ENCODE peak calls at places on chromosome 3, in eight cellular contexts. N, M, Z, J, H, X, L and R are unnamed samples.

GRCh38 chr3:159971311-159971710 is 17.3 kb upstream of the IL12A start:
- DNase-seq in N (no peak), M (no peak), Z (no peak), J (no peak), H (no peak), X (no peak), L (no peak), R (no peak)

GRCh38 chr3:49813497-49814174 is at the start of gene UBA7:
- DNase-seq in N (no peak), M (peak), Z (peak), J (no peak), H (no peak), X (peak), L (no peak), R (peak)

GRCh38 chr3:32684029-32684799 is 774 bp upstream of the CNOT10 start:
- DNase-seq in N (no peak), M (no peak), Z (peak), J (no peak), H (no peak), X (no peak), L (no peak), R (no peak)

GRCh38 chr3:16978234-16978920 is 93.6 kb downstream of the PLCL2 start:
- DNase-seq in N (no peak), M (no peak), Z (peak), J (no peak), H (no peak), X (no peak), L (no peak), R (no peak)

GRCh38 chr3:25594007-25594502 is 70.7 kb downstream of the TOP2B start:
- DNase-seq in N (peak), M (no peak), Z (peak), J (peak), H (peak), X (no peak), L (peak), R (peak)

GRCh38 chr3:4498446-4498845 is 5.3 kb downstream of the ITPR1 start:
- DNase-seq in N (no peak), M (no peak), Z (no peak), J (no peak), H (no peak), X (no peak), L (no peak), R (no peak)

GRCh38 chr3:55331524-55331923 is 155.6 kb downstream of the WNT5A start:
- DNase-seq in N (no peak), M (no peak), Z (no peak), J (no peak), H (no peak), X (no peak), L (no peak), R (no peak)

GRCh38 chr3:62632510-62633294 is 242.5 kb downstream of the CADPS start:
- DNase-seq in N (no peak), M (no peak), Z (no peak), J (no peak), H (no peak), X (no peak), L (peak), R (no peak)

GRCh38 chr3:4643904-4644547 is 150.9 kb downstream of the ITPR1 start:
- DNase-seq in N (no peak), M (no peak), Z (no peak), J (no peak), H (no peak), X (no peak), L (no peak), R (no peak)

GRCh38 chr3:108602249-108602934 is 12.9 kb downstream of the DZIP3 start:
- DNase-seq in N (no peak), M (no peak), Z (no peak), J (no peak), H (no peak), X (no peak), L (no peak), R (no peak)

GRCh38 chr3:44832032-44832431 is 29.7 kb upstream of the TMEM42 start:
- DNase-seq in N (no peak), M (no peak), Z (no peak), J (no peak), H (no peak), X (no peak), L (no peak), R (no peak)

GRCh38 chr3:49333091-49333490 is 6.8 kb downstream of the USP4 start:
- DNase-seq in N (no peak), M (no peak), Z (no peak), J (no peak), H (no peak), X (no peak), L (no peak), R (no peak)

GRCh38 chr3:169453256-169454059 is 210.1 kb downstream of the MECOM start:
- DNase-seq in N (no peak), M (peak), Z (no peak), J (no peak), H (no peak), X (no peak), L (no peak), R (no peak)

GRCh38 chr3:138137901-138138300 is 5.7 kb upstream of the A4GNT start:
- DNase-seq in N (no peak), M (no peak), Z (no peak), J (no peak), H (no peak), X (no peak), L (no peak), R (no peak)

GRCh38 chr3:130700541-130700940 is 46.1 kb downstream of the PIK3R4 start:
- DNase-seq in N (no peak), M (no peak), Z (peak), J (no peak), H (no peak), X (no peak), L (no peak), R (no peak)

GRCh38 chr3:37609711-37610110 is 252.0 kb upstream of the CTDSPL start:
- DNase-seq in N (no peak), M (no peak), Z (no peak), J (no peak), H (no peak), X (no peak), L (no peak), R (no peak)

GRCh38 chr3:136750922-136751258 is 1.3 kb downstream of the STAG1 start:
- DNase-seq in N (no peak), M (no peak), Z (peak), J (peak), H (no peak), X (no peak), L (no peak), R (no peak)

GRCh38 chr3:143442761-143443477 is 323.3 kb downstream of the CHST2 start:
- DNase-seq in N (no peak), M (no peak), Z (peak), J (no peak), H (no peak), X (no peak), L (no peak), R (no peak)

GRCh38 chr3:194828926-194829325 is 143.2 kb downstream of the FAM43A start:
- DNase-seq in N (no peak), M (no peak), Z (no peak), J (no peak), H (no peak), X (no peak), L (no peak), R (no peak)

GRCh38 chr3:123064914-123065313 is 1.9 kb upstream of the PDIA5 start:
- DNase-seq in N (no peak), M (no peak), Z (no peak), J (no peak), H (no peak), X (no peak), L (no peak), R (no peak)

GRCh38 chr3:23888617-23889228 is 28.1 kb downstream of the NKIRAS1 start:
- DNase-seq in N (no peak), M (no peak), Z (peak), J (no peak), H (peak), X (no peak), L (no peak), R (no peak)